ENCODE peak calls at places on chromosomes 11 and 22, in seven cellular contexts. One of them, this sample, is unnamed.

GRCh38 chr11:108592591-108593213 is 866 bp downstream of the EXPH5 start:
- DNase-seq in H1: peak
- DNase-seq in SK-N-SH: peak
- DNase-seq in HCT116: no peak
- DNase-seq in HepG2: no peak
- DNase-seq in K562: peak
- DNase-seq in GM12878: no peak
- DNase-seq in this sample: peak

GRCh38 chr11:37718431-37718999 is 1120.5 kb upstream of the RAG2 start:
- DNase-seq in HepG2: no peak
- DNase-seq in K562: no peak
- DNase-seq in GM12878: no peak
- DNase-seq in HCT116: no peak
- DNase-seq in SK-N-SH: no peak
- DNase-seq in H1: no peak
- DNase-seq in this sample: no peak

GRCh38 chr11:133399855-133400625 is 132.3 kb downstream of the OPCML start:
- DNase-seq in H1: no peak
- DNase-seq in K562: no peak
- DNase-seq in GM12878: no peak
- DNase-seq in HCT116: no peak
- DNase-seq in HepG2: no peak
- DNase-seq in SK-N-SH: no peak
- DNase-seq in this sample: no peak

GRCh38 chr11:44575288-44575672 is 9.8 kb downstream of the CD82 start:
- DNase-seq in SK-N-SH: peak
- DNase-seq in GM12878: no peak
- DNase-seq in K562: no peak
- DNase-seq in H1: no peak
- DNase-seq in HCT116: no peak
- DNase-seq in HepG2: no peak
- DNase-seq in this sample: no peak

GRCh38 chr11:94449437-94449836 is 44.2 kb downstream of the MRE11 start:
- DNase-seq in K562: no peak
- DNase-seq in SK-N-SH: no peak
- DNase-seq in HCT116: no peak
- DNase-seq in GM12878: no peak
- DNase-seq in H1: no peak
- DNase-seq in HepG2: peak
- DNase-seq in this sample: no peak

GRCh38 chr11:8697056-8697455 is 14.5 kb downstream of the RPL27A start:
- DNase-seq in HepG2: no peak
- DNase-seq in K562: no peak
- DNase-seq in SK-N-SH: no peak
- DNase-seq in GM12878: no peak
- DNase-seq in H1: no peak
- DNase-seq in HCT116: no peak
- DNase-seq in this sample: no peak

GRCh38 chr11:100105605-100106358 is 581.3 kb upstream of the ARHGAP42 start:
- DNase-seq in GM12878: no peak
- DNase-seq in K562: no peak
- DNase-seq in HepG2: no peak
- DNase-seq in HCT116: no peak
- DNase-seq in H1: no peak
- DNase-seq in SK-N-SH: no peak
- DNase-seq in this sample: no peak

GRCh38 chr11:41018224-41018623 is 441.2 kb downstream of the LRRC4C start:
- DNase-seq in SK-N-SH: no peak
- DNase-seq in H1: no peak
- DNase-seq in HCT116: no peak
- DNase-seq in GM12878: no peak
- DNase-seq in HepG2: no peak
- DNase-seq in K562: no peak
- DNase-seq in this sample: no peak

GRCh38 chr11:123431619-123432018 is 1.6 kb downstream of the GRAMD1B start:
- DNase-seq in HepG2: no peak
- DNase-seq in HCT116: no peak
- DNase-seq in K562: no peak
- DNase-seq in GM12878: no peak
- DNase-seq in SK-N-SH: no peak
- DNase-seq in H1: no peak
- DNase-seq in this sample: no peak

GRCh38 chr11:7657306-7658025 is 15.8 kb downstream of the CYB5R2 start:
- DNase-seq in SK-N-SH: peak
- DNase-seq in K562: peak
- DNase-seq in GM12878: no peak
- DNase-seq in HepG2: peak
- DNase-seq in HCT116: peak
- DNase-seq in H1: peak
- DNase-seq in this sample: peak

GRCh38 chr11:88335284-88335683 is 2.3 kb downstream of the CTSC start:
- DNase-seq in GM12878: no peak
- DNase-seq in HepG2: peak
- DNase-seq in SK-N-SH: no peak
- DNase-seq in H1: no peak
- DNase-seq in HCT116: no peak
- DNase-seq in K562: no peak
- DNase-seq in this sample: no peak

GRCh38 chr11:35905901-35906661 is 37.8 kb upstream of the LDLRAD3 start:
- DNase-seq in H1: no peak
- DNase-seq in SK-N-SH: no peak
- DNase-seq in HCT116: no peak
- DNase-seq in HepG2: no peak
- DNase-seq in GM12878: no peak
- DNase-seq in K562: no peak
- DNase-seq in this sample: no peak

GRCh38 chr11:65277878-65278277 is 16.1 kb downstream of the POLA2 start:
- DNase-seq in GM12878: no peak
- DNase-seq in K562: no peak
- DNase-seq in HepG2: no peak
- DNase-seq in HCT116: no peak
- DNase-seq in H1: no peak
- DNase-seq in SK-N-SH: no peak
- DNase-seq in this sample: no peak

GRCh38 chr11:202490-202889 is 4.7 kb downstream of the BET1L start:
- DNase-seq in SK-N-SH: no peak
- DNase-seq in HCT116: no peak
- DNase-seq in K562: no peak
- DNase-seq in GM12878: no peak
- DNase-seq in HepG2: no peak
- DNase-seq in H1: peak
- DNase-seq in this sample: no peak

GRCh38 chr11:84408946-84409411 is 1122.8 kb upstream of the CCDC90B start:
- DNase-seq in HCT116: no peak
- DNase-seq in K562: no peak
- DNase-seq in GM12878: no peak
- DNase-seq in SK-N-SH: no peak
- DNase-seq in HepG2: no peak
- DNase-seq in H1: no peak
- DNase-seq in this sample: no peak

DNA sequence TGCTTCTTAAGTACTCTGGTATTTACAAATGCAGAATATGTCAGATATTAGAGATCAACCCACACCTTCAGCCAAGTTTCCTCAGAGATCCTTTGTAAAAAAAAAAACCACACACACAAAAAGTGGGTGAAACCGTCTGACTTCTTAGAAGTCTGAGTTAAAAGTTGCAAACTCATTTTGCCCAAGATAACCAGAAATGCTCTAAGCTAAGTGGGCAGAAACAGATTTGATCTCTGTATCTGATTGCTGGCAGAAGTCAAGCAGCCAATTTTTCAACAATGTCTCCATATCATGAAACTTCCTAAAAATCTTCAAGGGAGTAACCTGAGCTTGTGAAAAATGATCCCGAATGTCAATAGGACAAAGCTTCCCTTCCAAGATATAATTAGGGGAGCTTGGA is 28.7 kb upstream of the ATXN10 start:
- DNase-seq in HepG2: no peak
- DNase-seq in HCT116: no peak
- DNase-seq in H1: no peak
- DNase-seq in SK-N-SH: no peak
- DNase-seq in GM12878: no peak
- DNase-seq in K562: no peak
- DNase-seq in this sample: no peak
- TF ChIP-seq JUND in HepG2: no peak
- TF ChIP-seq JUND in HCT116: no peak
- TF ChIP-seq JUND in H1: no peak
- TF ChIP-seq JUND in SK-N-SH: no peak
- TF ChIP-seq JUND in GM12878: no peak
- TF ChIP-seq JUND in K562: no peak
- TF ChIP-seq JUND in this sample: no peak

GRCh38 chr11:2745511-2745910 is 45.7 kb upstream of the KCNQ1OT1 start:
- DNase-seq in HCT116: no peak
- DNase-seq in H1: no peak
- DNase-seq in HepG2: no peak
- DNase-seq in GM12878: no peak
- DNase-seq in SK-N-SH: no peak
- DNase-seq in K562: no peak
- DNase-seq in this sample: no peak

GRCh38 chr11:2744166-2744565 is 44.4 kb upstream of the KCNQ1OT1 start:
- DNase-seq in GM12878: no peak
- DNase-seq in H1: no peak
- DNase-seq in HepG2: no peak
- DNase-seq in K562: no peak
- DNase-seq in HCT116: no peak
- DNase-seq in SK-N-SH: no peak
- DNase-seq in this sample: no peak

GRCh38 chr11:2742611-2743426 is 43.0 kb upstream of the KCNQ1OT1 start:
- DNase-seq in GM12878: no peak
- DNase-seq in K562: no peak
- DNase-seq in HepG2: no peak
- DNase-seq in HCT116: no peak
- DNase-seq in SK-N-SH: no peak
- DNase-seq in H1: no peak
- DNase-seq in this sample: no peak

GRCh38 chr11:2742201-2742600 is 42.4 kb upstream of the KCNQ1OT1 start:
- DNase-seq in SK-N-SH: no peak
- DNase-seq in HCT116: no peak
- DNase-seq in HepG2: no peak
- DNase-seq in K562: no peak
- DNase-seq in H1: no peak
- DNase-seq in GM12878: no peak
- DNase-seq in this sample: no peak

DNA sequence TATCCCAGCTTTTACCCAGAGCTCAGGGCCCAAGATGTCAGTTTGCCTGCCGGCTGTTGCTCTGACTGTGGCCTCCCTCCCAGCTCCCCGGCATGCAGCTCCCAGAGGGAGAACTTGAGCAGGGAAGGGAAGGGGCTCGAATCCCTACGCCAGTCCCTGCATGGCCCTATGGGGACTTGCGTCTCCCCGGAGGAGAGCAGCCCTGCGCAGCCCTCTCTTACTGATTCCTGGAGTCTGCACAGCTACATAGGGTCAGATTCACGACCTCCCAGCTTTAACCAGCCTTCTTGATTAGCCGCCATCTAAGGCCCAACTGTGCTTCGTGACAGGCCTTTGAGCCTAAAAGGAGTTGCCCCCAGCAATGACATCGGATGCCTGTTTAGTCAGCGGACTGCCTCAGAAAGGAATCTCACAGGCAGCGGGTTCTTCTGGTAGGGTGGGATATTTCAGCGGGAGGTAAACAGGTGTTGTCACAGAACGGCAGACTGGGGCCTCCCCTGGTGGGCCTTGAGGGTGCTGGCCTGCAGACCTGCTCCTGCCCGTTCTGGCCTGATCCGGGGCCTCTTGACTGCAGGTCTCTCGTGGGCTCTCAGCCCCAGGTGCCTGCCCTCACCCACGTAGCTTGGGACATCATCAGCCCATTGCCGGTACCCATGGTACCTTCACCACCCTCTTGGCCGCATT is 43.8 kb upstream of the KCNQ1OT1 start:
- DNase-seq in HCT116: no peak
- DNase-seq in HepG2: no peak
- DNase-seq in H1: no peak
- DNase-seq in K562: no peak
- DNase-seq in SK-N-SH: no peak
- DNase-seq in GM12878: no peak
- DNase-seq in this sample: no peak
- TF ChIP-seq JUND in HCT116: no peak
- TF ChIP-seq JUND in HepG2: no peak
- TF ChIP-seq JUND in H1: no peak
- TF ChIP-seq JUND in K562: no peak
- TF ChIP-seq JUND in SK-N-SH: no peak
- TF ChIP-seq JUND in GM12878: no peak
- TF ChIP-seq JUND in this sample: no peak

GRCh38 chr11:78564037-78564888 is 10.4 kb downstream of the NARS2 start:
- DNase-seq in SK-N-SH: peak
- DNase-seq in H1: no peak
- DNase-seq in K562: peak
- DNase-seq in HCT116: peak
- DNase-seq in HepG2: peak
- DNase-seq in GM12878: peak
- DNase-seq in this sample: peak
- TF ChIP-seq JUND in SK-N-SH: no peak
- TF ChIP-seq JUND in H1: no peak
- TF ChIP-seq JUND in K562: peak
- TF ChIP-seq JUND in HCT116: no peak
- TF ChIP-seq JUND in HepG2: no peak
- TF ChIP-seq JUND in GM12878: no peak
- TF ChIP-seq JUND in this sample: no peak

DNA sequence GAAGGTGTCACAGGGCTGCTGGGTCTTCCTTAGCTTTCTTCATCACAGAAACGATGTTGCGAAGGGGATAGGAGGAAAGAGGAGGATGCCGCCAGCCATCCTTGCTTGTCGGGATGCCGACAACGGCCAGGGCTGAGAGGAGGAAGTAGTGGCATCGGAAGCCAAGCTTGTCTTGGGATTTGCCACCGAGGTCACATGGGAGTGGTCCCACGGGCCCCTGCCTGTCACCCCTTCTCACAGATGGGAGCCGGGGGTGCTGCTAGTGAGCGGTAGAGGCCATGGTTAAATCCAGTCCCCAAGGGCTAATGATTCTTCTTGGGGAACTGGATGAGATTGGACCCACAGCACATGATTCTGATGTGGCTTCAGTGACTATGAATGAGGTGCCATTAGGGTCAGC is 1375.8 kb downstream of the BRD1 start:
- DNase-seq in HCT116: no peak
- DNase-seq in K562: no peak
- DNase-seq in GM12878: no peak
- DNase-seq in SK-N-SH: no peak
- DNase-seq in HepG2: no peak
- DNase-seq in H1: no peak
- DNase-seq in this sample: no peak
- TF ChIP-seq JUND in HCT116: no peak
- TF ChIP-seq JUND in K562: no peak
- TF ChIP-seq JUND in GM12878: no peak
- TF ChIP-seq JUND in SK-N-SH: no peak
- TF ChIP-seq JUND in HepG2: no peak
- TF ChIP-seq JUND in H1: no peak
- TF ChIP-seq JUND in this sample: no peak

GRCh38 chr11:60951611-60951908 is 416 bp downstream of the SLC15A3 start:
- DNase-seq in H1: no peak
- DNase-seq in HepG2: no peak
- DNase-seq in K562: no peak
- DNase-seq in SK-N-SH: no peak
- DNase-seq in HCT116: no peak
- DNase-seq in GM12878: no peak
- DNase-seq in this sample: no peak
- TF ChIP-seq JUND in H1: no peak
- TF ChIP-seq JUND in HepG2: no peak
- TF ChIP-seq JUND in K562: no peak
- TF ChIP-seq JUND in SK-N-SH: no peak
- TF ChIP-seq JUND in HCT116: no peak
- TF ChIP-seq JUND in GM12878: no peak
- TF ChIP-seq JUND in this sample: no peak

This sample was measured in T47D.